ENCODE peak calls at places on chromosome 2, in ten cellular contexts. B is AG04449; E is RWPE1; D is choroid plexus epithelial cell; A is CD8-positive, alpha-beta T cell; O is neural crest cell; S is AG10803; K is GM12865; V is WERI-Rb-1; U is HL-60. Q is an unnamed sample.

GRCh38 chr2:113162173-113162572 is 11.6 kb upstream of the PSD4 start:
- DNase-seq in A (no peak), S (no peak), O (no peak), K (no peak), B (no peak), D (no peak), E (no peak), V (no peak), U (no peak), Q (no peak)

GRCh38 chr2:98870516-98871158 is 65.4 kb downstream of the CRACDL start:
- DNase-seq in U (no peak), O (no peak), E (no peak), B (no peak), V (no peak), S (no peak), D (no peak), K (no peak), A (no peak), Q (no peak)

GRCh38 chr2:8281234-8281633 is 400.6 kb upstream of the ID2 start:
- DNase-seq in S (no peak), D (no peak), K (no peak), A (no peak), B (no peak), U (no peak), E (no peak), O (no peak), V (no peak), Q (no peak)

GRCh38 chr2:95050385-95051300 is 25.1 kb downstream of the MAL start:
- DNase-seq in S (no peak), A (no peak), U (no peak), D (no peak), B (no peak), K (peak), O (no peak), V (no peak), E (no peak), Q (no peak)

GRCh38 chr2:168490015-168490874 is 34.2 kb downstream of the CERS6 start:
- DNase-seq in K (peak), O (no peak), D (peak), U (peak), A (peak), V (no peak), S (no peak), E (peak), B (no peak), Q (no peak)

GRCh38 chr2:113324684-113325160 is 46.0 kb upstream of the PAX8 start:
- DNase-seq in B (no peak), V (peak), S (peak), D (peak), K (no peak), E (peak), U (no peak), O (peak), A (peak), Q (no peak)

GRCh38 chr2:12300019-12300602 is 416.6 kb upstream of the TRIB2 start:
- DNase-seq in S (peak), D (peak), V (no peak), E (peak), B (no peak), O (no peak), U (no peak), K (no peak), A (no peak), Q (no peak)

GRCh38 chr2:53452957-53453748 is 314.5 kb upstream of the CHAC2 start:
- DNase-seq in K (no peak), V (no peak), A (no peak), S (no peak), E (no peak), U (no peak), D (no peak), O (no peak), B (no peak), Q (no peak)

GRCh38 chr2:158761626-158762025 is 33.5 kb upstream of the DAPL1 start:
- DNase-seq in U (peak), O (no peak), B (no peak), K (no peak), E (peak), D (peak), S (peak), V (no peak), A (no peak), Q (peak)

GRCh38 chr2:120661551-120661950 is 74.1 kb upstream of the GLI2 start:
- DNase-seq in K (no peak), D (no peak), S (peak), E (no peak), B (no peak), U (no peak), O (peak), V (no peak), A (no peak), Q (no peak)

GRCh38 chr2:70977605-70978205 is 725 bp upstream of the ANKRD53 start:
- DNase-seq in V (no peak), O (no peak), S (peak), B (peak), U (no peak), K (no peak), E (peak), A (no peak), D (peak), Q (peak)

GRCh38 chr2:128444816-128445532 is 126.3 kb upstream of the HS6ST1 start:
- DNase-seq in V (peak), O (no peak), B (no peak), S (no peak), K (no peak), U (no peak), D (peak), E (no peak), A (no peak), Q (no peak)

GRCh38 chr2:42256502-42256901 is 87.3 kb downstream of the EML4 start:
- DNase-seq in V (no peak), O (no peak), E (no peak), K (peak), D (no peak), S (no peak), A (no peak), B (no peak), U (no peak), Q (no peak)

GRCh38 chr2:142868281-142868762 is 9.1 kb upstream of the KYNU start:
- DNase-seq in U (no peak), E (peak), S (peak), O (no peak), K (peak), V (no peak), B (no peak), D (no peak), A (no peak), Q (no peak)

GRCh38 chr2:108586631-108587030 is 52.4 kb downstream of the LIMS1 start:
- DNase-seq in V (no peak), O (no peak), S (no peak), E (no peak), A (no peak), K (no peak), B (no peak), U (no peak), D (no peak), Q (no peak)

GRCh38 chr2:98552499-98553179 is 55.7 kb downstream of the COA5 start:
- DNase-seq in K (no peak), A (no peak), S (peak), E (no peak), B (peak), U (no peak), V (no peak), O (no peak), D (peak), Q (no peak)

GRCh38 chr2:212811036-212811805 is 272.6 kb upstream of the ERBB4 start:
- DNase-seq in D (no peak), V (no peak), B (no peak), O (no peak), A (no peak), E (no peak), K (peak), U (no peak), S (peak), Q (no peak)

GRCh38 chr2:234161932-234162331 is 111.4 kb downstream of the SPP2 start:
- DNase-seq in K (no peak), O (no peak), D (no peak), V (no peak), S (no peak), U (no peak), B (no peak), A (no peak), E (peak), Q (no peak)

GRCh38 chr2:131063501-131064283 is 29.6 kb downstream of the FAM168B start:
- DNase-seq in V (no peak), A (no peak), B (no peak), U (no peak), K (no peak), D (peak), E (no peak), S (no peak), O (no peak), Q (no peak)

GRCh38 chr2:71544919-71545571 is 91.7 kb downstream of the DYSF start:
- DNase-seq in A (no peak), K (no peak), B (no peak), U (peak), E (no peak), O (no peak), V (no peak), D (no peak), S (no peak), Q (no peak)

GRCh38 chr2:74917702-74918619 is 40.5 kb upstream of the POLE4 start:
- DNase-seq in E (peak), O (no peak), D (peak), S (peak), K (no peak), A (no peak), V (no peak), B (peak), U (no peak), Q (peak)

GRCh38 chr2:48202863-48203642 is 296.8 kb upstream of the FBXO11 start:
- DNase-seq in O (no peak), B (no peak), A (no peak), U (no peak), E (no peak), S (no peak), V (no peak), D (no peak), K (no peak), Q (no peak)

GRCh38 chr2:44087714-44088092 is 81.0 kb upstream of the PPM1B start:
- DNase-seq in D (no peak), V (no peak), E (no peak), O (no peak), U (no peak), S (no peak), K (no peak), A (no peak), B (no peak), Q (no peak)

GRCh38 chr2:95079455-95079776 is 42.2 kb downstream of the MRPS5 start:
- DNase-seq in K (no peak), D (no peak), E (no peak), B (no peak), O (no peak), S (no peak), U (no peak), V (no peak), A (no peak), Q (no peak)

GRCh38 chr2:225429718-225430117 is 30.2 kb downstream of the NYAP2 start:
- DNase-seq in A (no peak), B (no peak), S (peak), V (no peak), K (no peak), O (no peak), E (no peak), D (peak), U (no peak), Q (peak)

GRCh38 chr2:119293254-119293653 is 69.6 kb downstream of the STEAP3 start:
- DNase-seq in E (no peak), B (no peak), V (no peak), K (no peak), O (no peak), A (no peak), U (no peak), D (peak), S (no peak), Q (no peak)

GRCh38 chr2:43714164-43714563 is 37.9 kb upstream of the C1GALT1C1L start:
- DNase-seq in S (peak), E (no peak), D (peak), K (no peak), O (no peak), B (no peak), U (no peak), A (no peak), V (no peak), Q (no peak)

GRCh38 chr2:217437289-217437688 is 565.5 kb downstream of the TNS1 start:
- DNase-seq in V (no peak), B (no peak), S (no peak), O (no peak), A (no peak), U (no peak), D (no peak), K (no peak), E (no peak), Q (no peak)

GRCh38 chr2:113133696-113134558 is 6.5 kb downstream of the IL1RN start:
- DNase-seq in A (no peak), B (no peak), S (no peak), U (no peak), K (peak), V (no peak), O (no peak), E (no peak), D (no peak), Q (no peak)

GRCh38 chr2:191573216-191573615 is 104.7 kb upstream of the NABP1 start:
- DNase-seq in O (no peak), K (no peak), U (no peak), E (no peak), D (no peak), V (no peak), A (no peak), B (no peak), S (no peak), Q (no peak)

GRCh38 chr2:40401896-40402295 is 50.0 kb downstream of the SLC8A1 start:
- DNase-seq in K (peak), U (no peak), S (peak), A (no peak), D (peak), B (peak), O (no peak), V (no peak), E (peak), Q (peak)

GRCh38 chr2:144996225-144996795 is 476.4 kb upstream of the ZEB2 start:
- DNase-seq in D (peak), O (no peak), E (peak), U (no peak), K (no peak), A (no peak), S (peak), V (no peak), B (no peak), Q (no peak)

GRCh38 chr2:142796161-142796560 is 81.3 kb upstream of the KYNU start:
- DNase-seq in B (no peak), V (no peak), K (no peak), D (no peak), U (no peak), O (no peak), A (no peak), E (no peak), S (no peak), Q (no peak)

GRCh38 chr2:241617431-241618154 is 19.4 kb downstream of the THAP4 start:
- DNase-seq in V (no peak), D (peak), K (peak), O (no peak), S (no peak), A (peak), E (no peak), B (no peak), U (no peak), Q (no peak)
- TF ChIP-seq CTCF in V (no peak), D (no peak), K (no peak), O (no peak), S (no peak), A (no peak), E (no peak), B (no peak), U (no peak), Q (no peak)

GRCh38 chr2:239648607-239649006 is 247.8 kb upstream of the HDAC4 start:
- DNase-seq in V (no peak), O (no peak), U (no peak), D (no peak), K (no peak), A (no peak), B (no peak), E (no peak), S (no peak), Q (no peak)

GRCh38 chr2:239651859-239652258 is 251.0 kb upstream of the HDAC4 start:
- DNase-seq in B (no peak), V (no peak), O (no peak), A (no peak), E (no peak), S (no peak), D (no peak), K (no peak), U (no peak), Q (no peak)

GRCh38 chr2:239649309-239649708 is 248.5 kb upstream of the HDAC4 start:
- DNase-seq in D (no peak), O (no peak), B (no peak), E (no peak), U (no peak), K (no peak), S (no peak), A (no peak), V (no peak), Q (no peak)

GRCh38 chr2:239654266-239654665 is 253.4 kb upstream of the HDAC4 start:
- DNase-seq in B (no peak), A (no peak), E (no peak), V (no peak), D (no peak), K (no peak), O (no peak), U (no peak), S (no peak), Q (no peak)

DNA sequence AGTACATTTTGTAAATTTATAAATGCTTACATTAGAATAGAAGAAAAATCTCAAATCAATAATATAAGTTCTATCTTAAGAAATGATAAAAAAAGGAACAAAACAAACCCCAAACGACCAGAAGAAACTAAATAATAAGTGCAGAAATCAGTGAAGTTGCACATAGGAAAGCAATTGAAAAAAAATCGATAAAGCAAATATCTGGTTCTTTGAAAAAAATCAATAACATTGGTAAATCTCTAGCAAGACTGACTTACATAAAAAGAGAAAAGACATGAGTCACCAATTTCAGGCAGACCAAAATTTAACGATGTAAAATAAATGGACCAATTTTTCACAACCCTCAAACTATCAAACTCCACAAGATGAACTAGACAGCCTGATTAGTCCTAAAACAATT is 249.9 kb upstream of the HDAC4 start:
- DNase-seq in S (no peak), U (no peak), A (no peak), O (no peak), E (no peak), K (no peak), D (no peak), V (no peak), B (no peak), Q (no peak)
- TF ChIP-seq CTCF in S (no peak), U (no peak), A (no peak), O (no peak), E (no peak), K (no peak), D (no peak), V (no peak), B (no peak), Q (no peak)

DNA sequence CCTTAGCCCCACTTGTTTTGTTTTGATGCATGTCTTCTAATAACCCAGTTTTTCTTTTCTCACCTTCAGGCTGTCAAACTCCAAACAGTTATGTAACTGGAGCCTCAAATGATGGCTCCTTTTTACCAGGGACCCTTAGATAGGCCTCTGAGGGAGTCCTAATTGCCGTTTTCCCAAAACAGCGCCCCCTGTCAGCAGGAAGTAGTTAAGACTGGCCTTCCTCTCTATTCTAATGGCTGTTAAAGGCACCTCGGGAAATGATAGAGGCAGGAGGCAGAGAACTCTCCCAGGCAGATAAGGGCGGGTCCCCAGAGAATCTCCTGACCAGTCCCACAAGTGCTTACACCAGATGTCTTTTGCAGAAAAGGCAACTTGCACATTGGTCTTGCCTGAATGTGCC is 123.2 kb downstream of the KCNS3 start:
- DNase-seq in B (no peak), K (no peak), D (no peak), E (no peak), O (no peak), U (no peak), S (no peak), V (no peak), A (no peak), Q (no peak)
- TF ChIP-seq CTCF in B (no peak), K (peak), D (peak), E (no peak), O (peak), U (no peak), S (no peak), V (peak), A (no peak), Q (no peak)

GRCh38 chr2:102301867-102302362 is 9.4 kb upstream of the IL1RL1 start:
- DNase-seq in K (peak), S (no peak), U (peak), A (peak), D (peak), B (no peak), E (no peak), V (no peak), O (peak), Q (no peak)
- TF ChIP-seq CTCF in K (peak), S (no peak), U (peak), A (peak), D (peak), B (no peak), E (no peak), V (peak), O (peak), Q (peak)

DNA sequence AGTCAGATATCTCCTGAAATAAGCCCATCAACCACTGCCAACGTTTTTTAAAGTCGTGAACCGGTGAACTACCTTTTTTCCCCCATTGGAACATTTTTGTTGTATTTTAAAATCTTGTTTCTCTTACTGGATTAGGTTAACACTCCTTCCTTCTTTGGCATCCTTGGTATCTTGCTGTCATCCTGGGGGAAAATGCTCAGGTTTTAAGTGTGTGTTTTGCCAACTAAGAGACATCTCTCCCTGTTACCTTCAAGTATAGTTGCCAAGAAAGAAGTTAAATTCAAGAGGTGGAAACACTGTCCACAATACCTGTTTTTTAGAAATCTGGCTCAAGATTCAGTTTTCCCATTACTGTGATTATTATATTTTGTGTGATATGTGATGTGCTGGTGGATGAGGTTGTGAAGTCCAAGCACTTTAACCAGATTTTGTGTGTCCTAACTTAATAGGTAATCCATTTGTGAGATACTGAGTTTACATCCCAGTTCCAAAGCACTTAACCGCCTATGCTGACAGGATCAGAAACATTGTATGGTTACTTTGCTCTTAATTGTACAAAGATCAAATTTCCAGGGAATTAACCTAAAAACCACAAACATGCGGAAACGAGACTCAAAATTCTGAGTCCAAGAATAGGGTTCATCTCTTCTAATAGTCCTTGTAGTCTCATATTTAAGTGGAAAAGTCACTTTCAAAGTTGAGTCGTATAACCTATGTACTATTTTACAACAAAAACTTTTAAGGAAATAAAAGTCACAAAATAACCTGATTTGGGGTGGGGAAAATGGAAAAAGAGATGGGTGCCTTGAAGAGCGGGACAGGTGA is 1.3 kb upstream of the SP3 start:
- DNase-seq in K (no peak), U (no peak), B (no peak), S (no peak), D (no peak), V (no peak), A (no peak), E (no peak), O (no peak), Q (no peak)
- TF ChIP-seq CTCF in K (no peak), U (no peak), B (no peak), S (no peak), D (no peak), V (no peak), A (no peak), E (no peak), O (no peak), Q (no peak)